ENCODE peak calls at places on chromosomes 11 and 22, in five cellular contexts. F, H, Y, Z and O are unnamed samples.

GRCh38 chr22:40519948-40520331 is 116.6 kb downstream of the MRTFA start:
- DNase-seq in F (no peak), H (no peak), Y (no peak), Z (no peak), O (no peak)

GRCh38 chr11:132620423-132620822 is 911.9 kb downstream of the OPCML start:
- DNase-seq in F (no peak), H (no peak), Y (no peak), Z (no peak), O (no peak)

GRCh38 chr11:118646393-118646792 is 33.1 kb downstream of the TREH start:
- DNase-seq in F (no peak), H (no peak), Y (peak; percentile 32), Z (no peak), O (no peak)

GRCh38 chr22:42994276-42994916 is 20.6 kb downstream of the PACSIN2 start:
- DNase-seq in F (no peak), H (no peak), Y (no peak), Z (no peak), O (no peak)

GRCh38 chr11:130400793-130401483 is 27.5 kb downstream of the ADAMTS8 start:
- DNase-seq in F (no peak), H (no peak), Y (no peak), Z (no peak), O (peak; percentile 56)

GRCh38 chr22:49659281-49659923 is 168.3 kb downstream of the BRD1 start:
- DNase-seq in F (peak; percentile 76), H (no peak), Y (peak; percentile 77), Z (no peak), O (no peak)

GRCh38 chr11:2466869-2467694 is 22.3 kb downstream of the KCNQ1 start:
- DNase-seq in F (no peak), H (no peak), Y (peak; percentile 84), Z (no peak), O (no peak)

GRCh38 chr22:32255726-32256125 is 579 bp upstream of the SLC5A4 start:
- DNase-seq in F (no peak), H (no peak), Y (no peak), Z (no peak), O (no peak)

GRCh38 chr11:63920126-63920869 is 3.3 kb upstream of the RCOR2 start:
- DNase-seq in F (no peak), H (no peak), Y (no peak), Z (no peak), O (no peak)

GRCh38 chr22:50485221-50486131 is 1.2 kb upstream of the MIOX start:
- DNase-seq in F (no peak), H (no peak), Y (no peak), Z (no peak), O (no peak)

GRCh38 chr11:117511483-117511934 is 183.9 kb downstream of the CEP164 start:
- DNase-seq in F (no peak), H (no peak), Y (no peak), Z (no peak), O (no peak)

GRCh38 chr11:87265132-87265531 is 227.4 kb downstream of the TMEM135 start:
- DNase-seq in F (no peak), H (no peak), Y (no peak), Z (no peak), O (no peak)

GRCh38 chr22:36194971-36195370 is 6.6 kb downstream of the APOL4 start:
- DNase-seq in F (no peak), H (peak; percentile 25), Y (peak; percentile 74), Z (peak; percentile 22), O (peak; percentile 27)

GRCh38 chr11:95140397-95141030 is 50.9 kb downstream of the ENDOD1 start:
- DNase-seq in F (no peak), H (no peak), Y (no peak), Z (no peak), O (no peak)

GRCh38 chr22:42279425-42280020 is 9.1 kb upstream of the TCF20 start:
- DNase-seq in F (no peak), H (no peak), Y (peak; percentile 48), Z (no peak), O (no peak)

GRCh38 chr11:95585071-95585751 is 204.4 kb downstream of the FAM76B start:
- DNase-seq in F (no peak), H (no peak), Y (no peak), Z (no peak), O (no peak)

GRCh38 chr11:96337541-96338530 is 5.2 kb downstream of the MAML2 start:
- DNase-seq in F (no peak), H (no peak), Y (peak; percentile 80), Z (no peak), O (no peak)

DNA sequence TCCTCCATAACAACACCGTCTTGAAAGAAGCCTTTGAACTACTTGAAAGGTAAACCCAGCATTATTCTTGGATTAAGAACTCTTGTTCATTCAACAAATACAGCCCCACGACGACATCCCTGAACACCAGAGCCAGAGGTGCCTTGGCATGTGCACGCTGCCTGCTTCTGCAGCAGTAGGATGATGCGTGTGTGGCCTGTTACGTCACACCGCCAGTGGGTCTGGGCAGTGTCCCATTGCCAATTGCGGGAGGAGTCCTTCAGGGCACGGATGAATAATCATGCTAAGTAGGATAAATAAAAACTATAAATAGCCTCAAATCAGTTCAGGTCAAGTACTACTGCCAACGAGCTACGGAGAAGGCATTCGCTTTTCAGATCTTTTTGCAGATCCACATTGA is 380.5 kb downstream of the SHANK2 start:
- DNase-seq in F (no peak), H (no peak), Y (no peak), Z (no peak), O (no peak)
- TF ChIP-seq POLR2AphosphoS5 in F (no peak), H (no peak), Y (no peak), Z (no peak), O (no peak)

GRCh38 chr22:28031383-28031922 is 112.4 kb upstream of the PITPNB start:
- DNase-seq in F (no peak), H (no peak), Y (peak; percentile 34), Z (no peak), O (no peak)

GRCh38 chr22:28032896-28033295 is 113.8 kb upstream of the PITPNB start:
- DNase-seq in F (no peak), H (no peak), Y (no peak), Z (no peak), O (no peak)

GRCh38 chr22:28034145-28034759 is 115.2 kb upstream of the PITPNB start:
- DNase-seq in F (no peak), H (no peak), Y (peak; percentile 29), Z (no peak), O (no peak)

GRCh38 chr22:28030442-28030841 is 111.4 kb upstream of the PITPNB start:
- DNase-seq in F (no peak), H (no peak), Y (peak; percentile 33), Z (no peak), O (no peak)

GRCh38 chr22:28034760-28035401 is 115.8 kb upstream of the PITPNB start:
- DNase-seq in F (peak; percentile 84), H (no peak), Y (peak; percentile 72), Z (no peak), O (no peak)
- TF ChIP-seq POLR2AphosphoS5 in F (no peak), H (no peak), Y (no peak), Z (no peak), O (no peak)

GRCh38 chr11:45484326-45484725 is 181.1 kb downstream of the CHST1 start:
- DNase-seq in F (peak; percentile 41), H (no peak), Y (peak; percentile 54), Z (no peak), O (no peak)

GRCh38 chr11:45485070-45485716 is 180.2 kb downstream of the CHST1 start:
- DNase-seq in F (peak; percentile 24), H (no peak), Y (peak; percentile 22), Z (peak; percentile 4), O (no peak)

GRCh38 chr11:45482331-45482730 is 183.1 kb downstream of the CHST1 start:
- DNase-seq in F (peak; percentile 59), H (no peak), Y (no peak), Z (no peak), O (no peak)

GRCh38 chr11:45486461-45486860 is 179.0 kb downstream of the CHST1 start:
- DNase-seq in F (peak; percentile 35), H (no peak), Y (peak; percentile 27), Z (no peak), O (no peak)

GRCh38 chr11:45483361-45483760 is 182.1 kb downstream of the CHST1 start:
- DNase-seq in F (peak; percentile 37), H (no peak), Y (no peak), Z (no peak), O (no peak)
- TF ChIP-seq POLR2AphosphoS5 in F (no peak), H (no peak), Y (no peak), Z (no peak), O (no peak)

GRCh38 chr11:112881461-112881860 is 79.8 kb upstream of the NCAM1 start:
- DNase-seq in F (no peak), H (no peak), Y (no peak), Z (no peak), O (no peak)
- TF ChIP-seq POLR2AphosphoS5 in F (no peak), H (no peak), Y (no peak), Z (no peak), O (no peak)

GRCh38 chr11:128048121-128048520 is 539.2 kb downstream of the ETS1 start:
- DNase-seq in F (no peak), H (no peak), Y (no peak), Z (no peak), O (no peak)

GRCh38 chr11:128057786-128058395 is 529.5 kb downstream of the ETS1 start:
- DNase-seq in F (no peak), H (no peak), Y (no peak), Z (no peak), O (no peak)

GRCh38 chr11:128055576-128056217 is 531.7 kb downstream of the ETS1 start:
- DNase-seq in F (no peak), H (no peak), Y (no peak), Z (no peak), O (no peak)

GRCh38 chr11:128054323-128054910 is 532.9 kb downstream of the ETS1 start:
- DNase-seq in F (no peak), H (no peak), Y (no peak), Z (no peak), O (no peak)

DNA sequence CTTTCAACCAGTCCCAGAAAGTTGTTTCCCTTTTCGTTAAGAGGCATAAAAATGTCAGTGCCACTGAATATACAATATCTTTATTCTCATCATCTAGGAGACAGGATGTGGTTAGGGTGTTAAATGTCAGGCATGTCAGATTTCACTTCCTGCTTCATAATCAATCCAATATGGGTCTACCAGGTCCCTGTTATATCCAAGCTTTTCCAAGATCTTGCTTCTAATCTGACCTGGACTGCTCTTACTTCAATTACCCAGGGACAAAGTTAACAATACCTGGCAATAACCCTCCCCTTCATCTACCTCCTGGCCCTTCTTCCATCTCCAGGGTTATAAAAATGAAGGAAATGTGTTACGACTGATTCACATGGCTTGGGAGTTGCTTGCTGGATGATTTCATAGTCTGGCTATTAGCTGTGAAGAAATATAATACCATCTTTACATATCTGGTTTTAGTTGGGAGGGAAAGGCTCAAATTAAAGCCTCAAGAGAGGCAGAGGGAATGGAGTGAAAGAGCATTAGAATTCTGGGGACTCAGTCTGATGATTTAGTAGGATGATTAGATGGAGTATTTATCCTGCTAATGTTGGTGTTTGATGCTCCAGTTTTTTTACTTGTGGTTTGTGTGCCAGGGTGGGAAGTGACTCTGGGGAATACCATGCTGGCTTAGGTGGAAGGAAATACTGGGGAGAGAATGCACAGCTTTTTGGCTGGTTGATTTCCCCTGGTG is 534.3 kb downstream of the ETS1 start:
- DNase-seq in F (no peak), H (no peak), Y (no peak), Z (no peak), O (no peak)
- TF ChIP-seq POLR2AphosphoS5 in F (no peak), H (no peak), Y (no peak), Z (no peak), O (no peak)

GRCh38 chr11:69166186-69167115 is 10.7 kb downstream of the SMIM38 start:
- DNase-seq in F (no peak), H (peak; percentile 30), Y (peak; percentile 62), Z (peak; percentile 35), O (peak; percentile 13)
- TF ChIP-seq POLR2AphosphoS5 in F (no peak), H (no peak), Y (no peak), Z (no peak), O (no peak)